ENCODE peak calls at places on chromosomes 3 and 15, in eight cellular contexts. A is fibroblast of villous mesenchyme; F is GM23338; W is CD4-positive, alpha-beta T cell; O is epithelial cell of esophagus; B is right atrium auricular region; I is astrocyte of the spinal cord; C is B cell. V is an unnamed sample.
A peak's percentile ranks its signal among the peaks of the same experiment; 100 is the strongest.

GRCh38 chr3:73509812-73510211 is 114.9 kb downstream of the PDZRN3 start:
- DNase-seq in I (no peak), A (no peak), F (no peak), B (no peak), W (no peak), O (no peak), C (no peak), V (no peak)

GRCh38 chr3:183711516-183711915 is 13.9 kb downstream of the YEATS2 start:
- DNase-seq in I (no peak), C (no peak), F (no peak), A (peak; percentile 44), W (no peak), O (no peak), B (no peak), V (no peak)

GRCh38 chr3:46664188-46664970 is 29.1 kb downstream of the ALS2CL start:
- DNase-seq in F (no peak), I (no peak), B (peak; percentile 57), A (no peak), O (no peak), W (no peak), C (peak; percentile 19), V (no peak)

GRCh38 chr3:12961007-12961725 is 112.1 kb downstream of the IQSEC1 start:
- DNase-seq in F (no peak), I (no peak), C (no peak), O (no peak), B (no peak), A (no peak), W (no peak), V (no peak)

GRCh38 chr3:159499031-159499793 is 489.4 kb upstream of the IL12A start:
- DNase-seq in O (peak; percentile 76), W (no peak), F (no peak), B (no peak), I (peak; percentile 39), A (no peak), C (no peak), V (no peak)

GRCh38 chr3:46676601-46677071 is 16.8 kb downstream of the ALS2CL start:
- DNase-seq in B (no peak), A (no peak), I (no peak), O (no peak), F (no peak), C (no peak), W (no peak), V (no peak)

GRCh38 chr3:171351676-171352075 is 108.5 kb downstream of the TNIK start:
- DNase-seq in B (no peak), W (no peak), A (peak; percentile 74), O (peak; percentile 88), C (no peak), I (peak; percentile 94), F (no peak), V (no peak)

GRCh38 chr3:172125963-172126403 is 86.6 kb downstream of the FNDC3B start:
- DNase-seq in F (no peak), W (no peak), O (no peak), A (peak; percentile 77), C (no peak), B (peak; percentile 90), I (peak; percentile 72), V (no peak)

GRCh38 chr15:68783226-68784054 is 37.3 kb downstream of the ANP32A start:
- DNase-seq in O (peak; percentile 54), A (no peak), F (peak; percentile 84), C (peak; percentile 54), B (no peak), I (no peak), W (peak; percentile 67), V (peak; percentile 73)

GRCh38 chr15:85407421-85408269 is 27.2 kb downstream of the AKAP13 start:
- DNase-seq in I (peak; percentile 89), B (no peak), F (no peak), W (peak; percentile 28), A (peak; percentile 76), C (peak; percentile 63), O (peak; percentile 89), V (peak; percentile 57)

GRCh38 chr3:165259518-165260193 is 63.5 kb upstream of the SLITRK3 start:
- DNase-seq in O (peak; percentile 59), F (no peak), A (peak; percentile 8), I (peak; percentile 41), C (no peak), W (no peak), B (no peak), V (no peak)

DNA sequence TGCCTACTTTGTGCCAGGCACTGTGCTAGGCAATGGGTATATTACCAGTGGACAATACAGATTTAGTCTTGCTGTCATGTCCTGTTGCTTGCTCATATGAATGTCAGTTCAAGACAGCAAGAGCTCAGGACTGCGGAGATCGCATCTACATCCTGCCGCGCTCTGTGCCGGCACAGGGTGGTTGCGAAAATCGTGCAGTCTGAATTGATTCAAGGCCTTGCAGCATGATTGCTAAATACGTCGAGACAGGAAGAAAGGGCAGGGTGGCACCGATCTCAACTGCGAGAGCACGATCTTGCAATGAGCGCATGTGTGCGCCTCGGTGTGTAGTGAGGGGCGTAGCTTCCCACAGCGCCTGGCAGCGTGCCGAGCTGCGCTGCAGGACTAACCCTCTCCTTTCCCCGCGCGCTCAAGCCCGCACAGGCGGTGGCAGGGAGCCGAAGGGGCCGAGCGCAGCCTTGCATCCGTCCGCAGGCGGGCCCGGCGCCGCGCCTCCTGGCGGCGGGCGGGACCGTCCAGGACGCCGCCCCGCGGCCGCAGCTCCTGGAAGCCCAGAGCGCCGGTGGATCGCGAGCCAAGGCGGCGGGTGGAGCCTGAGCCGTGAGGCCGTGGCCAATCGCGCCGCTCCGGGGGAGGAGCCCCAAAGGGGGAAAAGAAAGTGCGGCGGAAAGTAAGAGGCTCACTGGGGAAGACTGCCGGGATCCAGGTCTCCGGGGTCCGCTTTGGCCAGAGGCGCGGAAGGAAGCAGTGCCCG is at the start of gene IL1RAP:
- DNase-seq in I (peak; percentile 92), B (peak; percentile 92), W (peak; percentile 84), F (peak; percentile 93), A (peak; percentile 94), C (peak; percentile 83), O (peak; percentile 97), V (peak; percentile 98)
- TF ChIP-seq CTCF in I (peak; percentile 46), B (peak; percentile 83), W (peak; percentile 25), F (peak; percentile 53), A (peak; percentile 47), C (peak; percentile 71), O (no peak), V (peak; percentile 92)

GRCh38 chr3:11161666-11162065 is 7.4 kb downstream of the HRH1 start:
- DNase-seq in I (no peak), A (no peak), B (no peak), C (no peak), O (no peak), W (no peak), F (peak; percentile 47), V (no peak)
- TF ChIP-seq CTCF in I (peak; percentile 21), A (peak; percentile 16), B (no peak), C (no peak), O (no peak), W (no peak), F (peak; percentile 42), V (no peak)

GRCh38 chr3:168044049-168044448 is 51.7 kb downstream of the GOLIM4 start:
- DNase-seq in B (no peak), C (no peak), W (no peak), F (no peak), A (no peak), O (no peak), I (no peak), V (no peak)

GRCh38 chr3:168036654-168037419 is 58.9 kb downstream of the GOLIM4 start:
- DNase-seq in C (no peak), B (no peak), I (no peak), W (no peak), F (no peak), O (no peak), A (no peak), V (no peak)

GRCh38 chr3:168040624-168041208 is 55.0 kb downstream of the GOLIM4 start:
- DNase-seq in W (no peak), A (peak; percentile 89), O (peak; percentile 70), I (peak; percentile 72), C (no peak), F (peak; percentile 84), B (no peak), V (peak; percentile 22)
- TF ChIP-seq CTCF in W (no peak), A (peak; percentile 92), O (peak; percentile 83), I (peak; percentile 82), C (peak; percentile 40), F (peak; percentile 85), B (no peak), V (peak; percentile 80)

GRCh38 chr3:17686613-17687012 is 55.8 kb downstream of the TBC1D5 start:
- DNase-seq in A (no peak), I (no peak), O (peak; percentile 25), C (no peak), F (peak; percentile 62), W (no peak), B (no peak), V (no peak)
- TF ChIP-seq CTCF in A (peak; percentile 26), I (no peak), O (peak; percentile 37), C (no peak), F (peak; percentile 83), W (no peak), B (peak; percentile 14), V (no peak)

DNA sequence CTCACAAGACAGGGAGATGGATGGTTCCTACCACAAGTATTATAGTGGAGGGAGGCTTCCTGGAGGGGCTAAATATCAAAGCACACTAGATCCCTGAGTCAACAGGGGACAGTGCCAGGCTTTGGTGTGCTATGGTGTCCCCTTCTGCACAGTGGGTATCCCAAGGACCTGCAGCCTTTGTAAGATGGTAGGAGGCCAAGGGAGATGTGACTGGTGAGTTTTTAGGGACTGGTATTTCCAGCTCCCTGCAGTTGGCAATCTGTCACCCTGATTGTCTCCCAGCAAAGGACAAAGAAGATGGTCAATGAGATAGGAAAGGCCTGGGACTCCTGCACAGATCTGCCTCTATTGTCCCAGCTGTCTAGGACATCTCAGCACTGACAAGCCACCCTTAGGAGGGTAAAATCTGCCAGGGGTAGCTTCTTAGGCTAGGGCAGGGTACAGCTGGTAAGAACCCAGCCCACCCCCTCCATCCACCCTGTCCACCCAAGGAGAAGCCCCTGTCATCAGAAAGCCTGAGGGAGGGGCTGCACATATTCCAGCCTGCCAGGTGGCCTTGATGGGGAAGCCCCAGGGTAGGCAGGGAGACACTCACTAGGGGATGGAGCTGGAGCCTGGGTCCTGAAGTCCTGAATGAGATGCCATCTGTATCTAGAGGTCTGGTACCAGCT is 623 bp downstream of the CYP1A1 start:
- DNase-seq in C (no peak), B (no peak), I (no peak), O (no peak), A (no peak), F (no peak), W (no peak), V (no peak)
- TF ChIP-seq CTCF in C (no peak), B (no peak), I (no peak), O (no peak), A (no peak), F (no peak), W (no peak), V (no peak)

GRCh38 chr3:132537297-132537696 is 59.8 kb upstream of the ACKR4 start:
- DNase-seq in B (no peak), O (no peak), A (no peak), W (no peak), I (no peak), F (no peak), C (no peak), V (no peak)
- TF ChIP-seq CTCF in B (no peak), O (no peak), A (no peak), W (no peak), I (no peak), F (no peak), C (no peak), V (no peak)

V was measured in Calu3.